ENCODE peak calls at places on chromosomes 6 and 20, in five cellular contexts. P, S, T, R and D are unnamed samples.

GRCh38 chr20:63848003-63848911 is 13.0 kb upstream of the ABHD16B start:
- DNase-seq in P (no peak), S (no peak), T (peak), R (peak), D (no peak)

GRCh38 chr6:104019075-104019474 is 840.6 kb downstream of the HACE1 start:
- DNase-seq in P (no peak), S (no peak), R (no peak), T (no peak), D (no peak)

GRCh38 chr6:28885149-28885738 is 38.5 kb downstream of the TRIM27 start:
- DNase-seq in S (no peak), T (no peak), P (peak), R (no peak), D (no peak)

GRCh38 chr6:7468382-7469081 is 72.9 kb upstream of the DSP start:
- DNase-seq in P (no peak), R (peak), T (no peak), S (peak), D (no peak)

GRCh38 chr20:39660251-39660650 is 698.1 kb downstream of the DHX35 start:
- DNase-seq in S (no peak), R (no peak), P (no peak), T (no peak), D (no peak)

GRCh38 chr20:60204601-60205000 is 246.4 kb downstream of the CDH26 start:
- DNase-seq in P (no peak), T (no peak), R (no peak), S (no peak), D (no peak)

GRCh38 chr6:149913085-149913484 is 9.8 kb downstream of the RAET1G start:
- DNase-seq in T (no peak), R (peak), S (no peak), P (no peak), D (no peak)

GRCh38 chr6:21596379-21597242 is 3.1 kb downstream of the SOX4 start:
- DNase-seq in S (no peak), T (peak), P (no peak), R (no peak), D (no peak)

GRCh38 chr20:62066983-62067433 is 1.3 kb upstream of the TAF4 start:
- DNase-seq in P (peak), T (no peak), R (peak), S (no peak), D (peak)

GRCh38 chr6:27811383-27811782 is 100.8 kb downstream of the OR2B2 start:
- DNase-seq in S (no peak), P (no peak), R (peak), T (no peak), D (no peak)

GRCh38 chr6:68994561-68994960 is 359.5 kb downstream of the ADGRB3 start:
- DNase-seq in P (no peak), R (no peak), S (no peak), T (no peak), D (no peak)

GRCh38 chr20:25259358-25259757 is 11.5 kb downstream of the PYGB start:
- DNase-seq in S (no peak), T (peak), R (no peak), P (no peak), D (no peak)

GRCh38 chr20:24406251-24406650 is 63.2 kb upstream of the SYNDIG1 start:
- DNase-seq in R (no peak), S (no peak), P (no peak), T (no peak), D (no peak)

DNA sequence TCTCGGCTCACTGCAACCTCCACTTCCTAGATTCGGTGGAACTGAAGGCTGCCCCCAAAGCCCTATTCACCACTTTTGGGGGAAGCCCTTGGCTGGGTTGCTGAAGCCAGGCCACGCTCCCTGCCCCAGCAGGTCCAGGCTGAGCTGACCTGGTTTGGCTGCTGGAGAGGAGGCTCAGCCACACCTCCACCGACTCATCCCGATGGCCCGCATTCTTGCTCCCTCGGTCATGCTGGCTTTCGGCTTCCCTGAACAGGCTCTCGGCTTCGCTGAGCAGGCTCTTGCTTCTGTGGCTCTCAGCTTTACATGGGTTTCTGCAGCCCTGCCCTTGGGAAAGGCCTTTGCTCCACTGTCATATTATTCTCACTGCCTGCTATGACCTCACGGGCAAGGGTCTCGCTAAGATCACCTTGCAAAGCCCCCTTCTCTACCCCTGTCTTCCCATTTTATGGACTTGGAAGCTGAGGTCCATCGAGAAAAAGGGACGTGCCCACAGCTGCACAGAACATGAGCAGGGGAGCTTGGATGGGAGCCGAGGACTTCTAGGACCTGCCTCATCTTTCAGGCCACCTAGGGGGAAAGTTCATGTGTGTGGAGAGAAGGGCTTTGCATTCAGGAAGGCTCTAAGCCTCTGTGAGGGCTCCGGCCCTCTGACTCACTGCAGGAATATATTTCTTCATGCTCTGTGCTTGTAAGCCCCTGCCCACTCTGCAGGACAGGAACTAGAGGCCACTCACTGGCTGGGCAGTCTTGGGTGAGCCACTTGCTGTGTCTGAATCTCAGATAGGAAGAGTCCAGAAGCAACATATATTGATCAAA is 15.6 kb downstream of the ARHGAP40 start:
- DNase-seq in P (peak), S (no peak), T (no peak), R (no peak), D (no peak)
- TF ChIP-seq SRF in P (no peak), S (no peak), T (no peak), R (no peak), D (no peak)

GRCh38 chr6:34472425-34472824 is 6.5 kb downstream of the PACSIN1 start:
- DNase-seq in P (no peak), S (no peak), T (no peak), R (no peak), D (no peak)

GRCh38 chr6:34466242-34467185 is 638 bp downstream of the PACSIN1 start:
- DNase-seq in R (no peak), T (peak), P (no peak), S (no peak), D (no peak)

GRCh38 chr6:34465551-34466241 is at the start of gene PACSIN1:
- DNase-seq in T (peak), R (peak), P (no peak), S (no peak), D (no peak)

GRCh38 chr6:34469499-34469898 is 3.6 kb downstream of the PACSIN1 start:
- DNase-seq in T (no peak), S (no peak), R (no peak), P (no peak), D (no peak)

GRCh38 chr6:34468378-34468892 is 2.6 kb downstream of the PACSIN1 start:
- DNase-seq in T (no peak), R (no peak), P (no peak), S (no peak), D (peak)
- TF ChIP-seq SRF in T (no peak), R (no peak), P (no peak), S (no peak), D (no peak)

GRCh38 chr6:106750146-106750900 is 120.9 kb downstream of the QRSL1 start:
- DNase-seq in P (no peak), S (no peak), T (no peak), R (no peak), D (no peak)

GRCh38 chr6:106752641-106753040 is 123.3 kb downstream of the QRSL1 start:
- DNase-seq in T (no peak), S (no peak), R (no peak), P (peak), D (no peak)

GRCh38 chr6:106749611-106750010 is 120.2 kb downstream of the QRSL1 start:
- DNase-seq in S (no peak), P (no peak), T (no peak), R (no peak), D (no peak)

GRCh38 chr6:106754215-106754614 is 124.8 kb downstream of the QRSL1 start:
- DNase-seq in T (no peak), P (no peak), R (peak), S (no peak), D (no peak)

GRCh38 chr6:106751501-106752252 is 122.3 kb downstream of the QRSL1 start:
- DNase-seq in T (no peak), R (no peak), P (no peak), S (no peak), D (no peak)
- TF ChIP-seq SRF in T (no peak), R (no peak), P (no peak), S (no peak), D (no peak)

GRCh38 chr6:129646617-129647016 is 63.4 kb downstream of the ARHGAP18 start:
- DNase-seq in T (no peak), P (no peak), S (no peak), R (no peak), D (peak)

GRCh38 chr6:129647044-129647443 is 62.9 kb downstream of the ARHGAP18 start:
- DNase-seq in P (no peak), R (no peak), T (no peak), S (no peak), D (no peak)

GRCh38 chr6:129644567-129645015 is 65.4 kb downstream of the ARHGAP18 start:
- DNase-seq in R (no peak), S (peak), P (peak), T (no peak), D (no peak)

GRCh38 chr6:129646140-129646569 is 63.8 kb downstream of the ARHGAP18 start:
- DNase-seq in S (no peak), T (no peak), P (no peak), R (no peak), D (no peak)

DNA sequence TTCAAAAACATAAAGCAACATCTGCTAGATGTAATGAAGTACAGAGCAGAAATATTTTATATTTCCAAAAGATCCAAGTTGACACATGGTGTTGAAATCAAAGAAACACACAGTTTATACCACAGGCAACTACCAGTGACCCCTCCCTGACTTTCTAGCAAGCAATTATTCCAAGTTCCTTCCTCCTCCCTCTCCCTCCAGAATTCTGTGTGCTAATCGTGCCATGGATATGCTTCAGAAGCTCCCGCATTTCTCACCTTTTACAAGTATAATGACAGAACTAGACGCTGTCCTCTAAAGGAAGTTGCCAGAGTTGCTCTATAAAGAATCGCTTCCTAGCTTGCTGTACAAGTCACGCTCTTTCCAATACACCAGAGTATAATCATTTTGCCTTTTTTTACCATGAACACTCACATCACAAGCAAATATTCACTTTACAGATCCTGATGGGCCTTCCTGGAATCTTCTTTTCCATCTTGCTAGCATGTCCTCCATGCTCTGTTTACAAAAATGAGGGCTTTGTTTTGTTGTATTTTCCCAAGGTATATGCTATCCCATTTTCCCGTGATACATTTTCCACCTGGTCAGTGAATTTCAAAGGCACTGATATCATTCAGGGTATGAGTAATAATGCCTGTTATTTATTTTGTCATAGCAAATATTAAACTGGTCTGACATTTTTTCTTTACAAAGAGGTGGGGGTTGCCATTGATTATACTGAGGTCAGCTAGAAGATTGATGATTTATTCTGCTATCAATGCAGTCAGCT is 64.4 kb downstream of the ARHGAP18 start:
- DNase-seq in T (no peak), P (peak), R (no peak), S (peak), D (no peak)
- TF ChIP-seq SRF in T (no peak), P (no peak), R (no peak), S (no peak), D (no peak)

GRCh38 chr6:41571066-41571780 is 25.0 kb downstream of the FOXP4 start:
- DNase-seq in S (no peak), P (no peak), R (no peak), T (no peak), D (no peak)
- TF ChIP-seq SRF in S (no peak), P (no peak), R (no peak), T (no peak), D (no peak)

GRCh38 chr20:31835554-31835953 is 9.8 kb downstream of the FOXS1 start:
- DNase-seq in S (no peak), T (no peak), R (no peak), P (no peak), D (no peak)

GRCh38 chr20:31836853-31837608 is 8.4 kb downstream of the FOXS1 start:
- DNase-seq in P (no peak), S (no peak), R (no peak), T (no peak), D (no peak)

GRCh38 chr20:31837896-31838397 is 7.5 kb downstream of the FOXS1 start:
- DNase-seq in R (peak), S (no peak), P (no peak), T (no peak), D (no peak)

GRCh38 chr20:31833931-31834521 is 11.4 kb downstream of the FOXS1 start:
- DNase-seq in R (no peak), S (no peak), T (no peak), P (no peak), D (no peak)

GRCh38 chr20:31835977-31836852 is 9.2 kb downstream of the FOXS1 start:
- DNase-seq in S (peak), P (peak), R (peak), T (no peak), D (peak)
- TF ChIP-seq SRF in S (no peak), P (no peak), R (no peak), T (no peak), D (no peak)

GRCh38 chr6:74467533-74468215 is 738.2 kb downstream of the COL12A1 start:
- DNase-seq in P (no peak), R (no peak), T (no peak), S (no peak), D (no peak)

GRCh38 chr6:74466572-74466971 is 739.3 kb downstream of the COL12A1 start:
- DNase-seq in T (no peak), R (no peak), P (no peak), S (no peak), D (no peak)
- TF ChIP-seq SRF in T (no peak), R (no peak), P (no peak), S (no peak), D (no peak)

DNA sequence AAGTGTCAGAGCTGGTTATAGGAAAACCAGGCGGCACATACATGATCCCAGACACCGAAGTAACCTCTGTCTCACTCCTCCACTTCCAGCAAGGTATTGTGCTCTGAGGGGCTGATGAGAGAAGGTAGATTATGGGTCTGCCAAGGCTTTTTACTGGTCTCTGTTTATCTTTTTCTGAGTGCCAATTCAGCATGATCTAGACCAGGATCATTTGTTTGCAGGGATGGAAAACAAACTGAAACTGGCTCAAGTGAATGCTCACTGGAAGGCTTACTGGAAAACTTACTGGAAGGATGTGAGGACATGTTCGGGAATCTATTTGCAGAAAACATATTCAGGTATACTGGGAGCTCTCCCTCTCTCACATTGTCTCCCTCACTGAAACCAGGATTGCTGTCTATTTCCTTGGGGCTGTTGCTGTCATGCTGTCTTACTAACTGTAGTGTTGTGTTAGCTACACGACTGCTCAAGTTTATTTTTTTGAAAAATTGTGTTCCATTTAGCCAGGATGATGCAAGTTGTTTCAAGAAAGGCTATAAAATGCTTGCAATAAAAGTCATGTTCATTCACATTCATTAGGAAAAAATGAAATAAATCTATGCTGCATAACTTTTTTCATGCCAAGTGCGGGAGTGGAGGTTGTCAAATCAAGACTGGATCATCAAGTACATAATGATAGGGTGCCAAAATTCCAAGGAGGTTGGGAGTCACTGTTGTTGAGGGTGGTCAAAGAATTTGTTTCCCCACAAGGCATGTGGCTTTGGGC is 37.0 kb downstream of the KLHL31 start:
- DNase-seq in R (no peak), S (no peak), T (no peak), P (no peak), D (no peak)
- TF ChIP-seq SRF in R (no peak), S (no peak), T (no peak), P (no peak), D (no peak)

GRCh38 chr20:47600967-47601547 is 99.4 kb downstream of the NCOA3 start:
- DNase-seq in R (peak), S (no peak), P (no peak), T (no peak), D (no peak)
- TF ChIP-seq SRF in R (peak), S (no peak), P (no peak), T (no peak), D (no peak)